ENCODE peak calls at places on chromosomes 4 and X, in nine cellular contexts. E is heart left ventricle, X is cardiac muscle cell, F is sigmoid colon, C is lower lobe of right lung, L is uterus, R is left lung, D is colonic mucosa, T is SK-N-SH. M is an unnamed sample.
A peak's percentile ranks its signal among the peaks of the same experiment; 100 is the strongest.

GRCh38 chr4:156774422-156774821 is 197.2 kb downstream of the PDGFC start:
- DNase-seq in E (no peak), T (no peak), D (no peak), R (no peak), X (no peak), C (no peak), F (no peak), L (peak; percentile 63), M (no peak)

GRCh38 chr4:140150886-140151699 is 2.9 kb downstream of the MAML3 start:
- DNase-seq in C (peak; percentile 90), E (peak; percentile 95), X (peak; percentile 89), F (peak; percentile 96), D (peak; percentile 94), T (peak; percentile 84), L (peak; percentile 96), R (peak; percentile 95), M (peak; percentile 89)

GRCh38 chr4:56106180-56106579 is 157.4 kb downstream of the CEP135 start:
- DNase-seq in E (no peak), F (no peak), C (no peak), X (no peak), D (no peak), T (no peak), L (no peak), R (no peak), M (no peak)

GRCh38 chr4:99361268-99361922 is 8.8 kb upstream of the ADH1C start:
- DNase-seq in X (no peak), R (no peak), D (no peak), F (peak; percentile 72), C (no peak), E (no peak), T (no peak), L (peak; percentile 53), M (no peak)

GRCh38 chr4:146330392-146330791 is 116.1 kb downstream of the REELD1 start:
- DNase-seq in C (no peak), R (no peak), L (no peak), D (no peak), T (no peak), F (no peak), E (no peak), X (no peak), M (no peak)

GRCh38 chrX:43846558-43846957 is 35.7 kb downstream of the MAOB start:
- DNase-seq in R (no peak), X (no peak), E (no peak), T (no peak), L (no peak), F (no peak), D (no peak), C (no peak), M (no peak)

GRCh38 chr4:1516881-1517480 is 110.7 kb upstream of the NKX1-1 start:
- DNase-seq in D (no peak), C (peak; percentile 27), L (no peak), E (no peak), F (peak; percentile 28), R (no peak), X (no peak), T (no peak), M (no peak)

GRCh38 chr4:122481766-122482405 is 25.4 kb upstream of the IL2 start:
- DNase-seq in E (no peak), F (no peak), T (no peak), L (no peak), C (no peak), X (no peak), R (no peak), D (no peak), M (no peak)

GRCh38 chrX:115909017-115909416 is 261.5 kb upstream of the AGTR2 start:
- DNase-seq in T (no peak), X (no peak), C (no peak), F (no peak), L (no peak), D (no peak), R (no peak), E (no peak), M (no peak)

GRCh38 chr4:20172070-20172760 is 79.5 kb upstream of the SLIT2 start:
- DNase-seq in X (peak; percentile 2), F (no peak), L (no peak), D (no peak), C (no peak), E (no peak), T (no peak), R (no peak), M (no peak)

GRCh38 chr4:126223784-126224407 is 909.1 kb downstream of the FAT4 start:
- DNase-seq in F (no peak), R (no peak), C (no peak), E (no peak), L (no peak), X (peak; percentile 24), T (no peak), D (no peak), M (no peak)

GRCh38 chr4:33696586-33696985 is 2547.7 kb downstream of the ARAP2 start:
- DNase-seq in T (no peak), C (no peak), L (no peak), D (no peak), X (no peak), R (no peak), F (no peak), E (no peak), M (no peak)

GRCh38 chr4:121041307-121042090 is 30.8 kb downstream of the NDNF start:
- DNase-seq in D (no peak), T (no peak), R (no peak), F (no peak), C (no peak), L (no peak), E (no peak), X (peak; percentile 60), M (no peak)

DNA sequence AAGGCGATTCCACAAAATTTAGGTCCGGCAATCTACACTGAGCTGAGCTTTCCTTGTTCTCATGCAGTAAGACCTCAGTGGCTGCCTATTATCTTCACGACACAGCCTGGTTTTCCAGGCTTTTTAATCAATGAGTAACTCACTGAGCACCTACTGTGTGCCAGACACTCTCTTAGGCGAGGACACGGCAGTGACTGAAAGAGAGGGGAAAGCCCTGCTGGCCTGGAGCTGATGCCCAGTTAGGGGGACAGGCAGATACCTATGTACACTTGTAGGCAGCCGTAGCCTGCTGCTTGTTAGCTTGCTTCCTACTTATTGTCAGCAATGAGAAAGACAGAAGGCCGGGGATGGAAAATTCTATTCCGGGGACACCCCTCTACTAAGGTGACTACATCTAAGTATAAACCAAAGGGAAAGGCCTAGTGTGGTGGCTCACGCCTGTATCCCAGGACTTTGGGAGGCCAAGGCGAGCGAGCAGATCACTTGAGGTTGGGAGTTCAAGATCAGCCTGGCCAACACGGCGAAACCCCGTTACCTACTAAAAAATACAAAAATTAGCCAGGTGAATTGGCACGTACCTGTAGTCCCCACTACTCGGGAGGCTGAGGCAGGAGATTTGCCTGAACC is 3.8 kb downstream of the WDR1 start:
- DNase-seq in F (no peak), X (no peak), L (no peak), C (no peak), E (no peak), D (no peak), T (no peak), R (no peak), M (no peak)
- H3K4me1 ChIP-seq in F (peaks cover 80% of the 10 kb centered on the region), X (peaks cover 35% of the 10 kb centered on the region), L (peaks cover 11% of the 10 kb centered on the region), C (peaks cover 76% of the 10 kb centered on the region), E (peaks cover 83% of the 10 kb centered on the region), D (peaks cover 32% of the 10 kb centered on the region), T (peaks cover 23% of the 10 kb centered on the region), R (peaks cover 85% of the 10 kb centered on the region), M (peaks cover 61% of the 10 kb centered on the region)

DNA sequence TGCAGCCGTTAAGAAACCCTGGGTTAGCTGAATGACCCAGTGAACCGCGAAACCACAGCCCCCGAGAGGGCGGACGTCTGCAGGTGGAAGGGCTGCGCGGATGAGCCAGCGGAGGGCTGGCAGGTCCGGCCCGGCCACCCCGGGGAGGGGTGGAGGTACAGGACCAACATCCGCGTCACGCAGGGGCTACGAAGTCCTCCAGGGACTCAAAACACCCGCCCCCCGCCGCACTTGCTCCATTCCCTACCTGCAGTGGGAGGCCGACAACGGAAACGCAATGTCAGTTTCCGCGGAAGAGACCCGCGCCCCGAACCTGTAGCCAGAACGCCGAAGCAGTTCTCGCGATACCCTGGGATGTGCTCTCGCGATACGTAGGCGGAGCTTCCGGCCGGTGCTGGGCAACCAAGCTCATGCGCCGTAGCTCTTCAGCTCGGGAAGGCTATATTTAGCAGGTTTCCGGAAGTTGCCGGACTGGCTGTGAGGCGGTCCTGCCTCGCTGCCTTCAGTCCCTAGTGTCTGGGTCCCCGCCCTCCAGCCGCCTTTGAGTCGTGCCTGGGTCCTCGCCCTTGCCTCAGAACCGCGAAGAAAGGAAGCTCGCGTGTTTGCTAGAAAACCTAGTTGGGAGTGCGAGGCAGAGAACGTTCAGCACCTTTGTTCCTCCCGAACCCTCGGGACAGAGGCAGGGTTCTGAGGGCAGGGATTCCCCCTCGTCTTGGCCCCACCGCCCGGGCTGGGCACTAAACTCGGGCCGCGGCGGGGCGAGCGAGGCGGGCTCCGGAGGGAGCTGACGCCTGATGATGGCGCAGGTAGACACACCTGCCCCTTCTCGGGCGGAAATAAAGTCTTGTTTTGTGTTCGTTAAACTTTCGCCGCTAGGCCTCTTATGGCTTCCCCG is at the start of the genes OFD1 and TRAPPC2:
- DNase-seq in E (peak; percentile 89), T (peak; percentile 96), D (peak; percentile 96), F (peak; percentile 96), L (peak; percentile 94), X (peak; percentile 98), C (peak; percentile 94), R (peak; percentile 94), M (peak; percentile 94)
- H3K4me3 ChIP-seq in E (peak within 1 kb of the TSS; percentile 79), T (peak within 1 kb of the TSS; percentile 85), D (peak within 1 kb of the TSS; percentile 53), F (peak within 1 kb of the TSS; percentile 90), L (peak within 1 kb of the TSS; percentile 61), X (peak within 1 kb of the TSS; percentile 77), C (peak within 1 kb of the TSS; percentile 71), R (peak within 1 kb of the TSS; percentile 60), M (peak within 1 kb of the TSS; percentile 59)

DNA sequence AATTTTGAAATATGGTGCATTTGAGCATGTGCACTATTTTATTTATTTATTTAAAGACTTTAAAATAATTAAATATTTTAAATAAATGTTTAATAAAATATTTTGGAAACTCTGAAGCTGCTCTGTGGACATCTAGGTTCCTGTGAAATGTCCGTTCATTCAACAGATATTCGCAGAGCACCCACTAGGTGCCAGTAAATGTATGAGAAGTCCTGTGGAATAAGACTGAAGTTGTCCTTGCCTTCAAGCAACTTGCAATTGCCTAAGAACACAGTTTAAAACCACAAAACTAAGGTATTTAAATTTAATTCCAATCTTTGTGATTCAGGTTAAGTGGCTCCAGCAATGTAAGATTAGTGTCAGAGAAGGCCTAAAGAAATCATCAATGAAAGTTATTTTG is 306.7 kb downstream of the GBA3 start:
- DNase-seq in L (no peak), X (no peak), E (no peak), T (no peak), F (no peak), R (no peak), D (no peak), C (no peak), M (no peak)
- TF ChIP-seq CTCF in L (no peak), X (no peak), E (no peak), T (peak; percentile 12), F (no peak), R (no peak), D (peak; percentile 40), C (no peak), M (no peak)

DNA sequence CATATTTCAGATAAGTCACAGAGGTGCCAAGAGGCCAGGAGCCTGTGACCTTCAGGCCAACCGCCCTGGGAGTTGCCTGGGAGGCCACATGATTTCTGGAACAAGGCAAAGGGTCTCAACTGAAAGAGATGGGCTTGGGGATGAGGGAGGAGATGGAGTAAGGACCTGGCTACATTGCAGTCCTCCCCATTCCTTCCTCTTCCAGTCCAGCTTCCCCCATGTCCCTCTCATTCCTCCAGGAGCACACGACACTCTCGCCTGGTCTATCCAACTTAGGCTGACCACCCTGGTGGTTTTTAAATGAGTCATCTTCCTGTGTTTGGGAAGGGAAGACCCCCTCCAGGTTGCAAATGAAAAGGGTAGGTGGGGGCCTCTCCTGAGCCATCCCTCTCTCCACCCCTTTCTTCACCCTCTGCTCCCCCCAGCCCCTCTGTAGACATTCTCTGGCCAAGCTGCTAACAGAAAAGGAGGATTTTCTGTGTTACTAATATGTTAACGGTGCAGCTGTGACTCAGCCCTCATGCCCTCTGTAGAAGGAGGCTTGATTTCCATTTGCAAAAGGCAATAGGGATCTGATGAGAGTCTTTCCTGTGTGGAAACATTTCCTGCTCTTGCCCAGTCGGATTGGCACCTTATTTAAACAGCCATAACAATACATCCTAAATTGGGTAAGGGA is 79.2 kb downstream of the RTL5 start:
- DNase-seq in X (no peak), R (no peak), L (no peak), D (no peak), T (no peak), F (no peak), E (no peak), C (no peak), M (no peak)
- H3K4me1 ChIP-seq in X (no peaks in the 10 kb centered on the region), R (peaks cover 7% of the 10 kb centered on the region), L (no peaks in the 10 kb centered on the region), D (no peaks in the 10 kb centered on the region), T (peaks cover 22% of the 10 kb centered on the region), F (peaks cover 11% of the 10 kb centered on the region), E (peaks cover 3% of the 10 kb centered on the region), C (peaks cover 6% of the 10 kb centered on the region), M (no peaks in the 10 kb centered on the region)